ENCODE peak calls at places on chromosomes 16 and 17, in four cellular contexts. W, S, X and B are unnamed samples.

GRCh38 chr16:66081967-66082366 is 284.5 kb upstream of the CDH5 start:
- DNase-seq in W (peak), S (peak), X (no peak), B (no peak)

GRCh38 chr16:3007957-3008748 is 4.6 kb upstream of the CLDN9 start:
- DNase-seq in W (no peak), S (no peak), X (no peak), B (peak)

GRCh38 chr16:9489823-9490467 is 398.5 kb downstream of the HAPSTR1 start:
- DNase-seq in W (no peak), S (no peak), X (peak), B (peak)

GRCh38 chr16:85286970-85287814 is 174.9 kb upstream of the CIBAR2 start:
- DNase-seq in W (no peak), S (peak), X (no peak), B (peak)

GRCh38 chr17:67862614-67863217 is 37.4 kb downstream of the BPTF start:
- DNase-seq in W (no peak), S (peak), X (no peak), B (no peak)

GRCh38 chr17:3543453-3543852 is 14.2 kb downstream of the TRPV3 start:
- DNase-seq in W (no peak), S (no peak), X (no peak), B (peak)

GRCh38 chr17:82882715-82883446 is 43.1 kb upstream of the ZNF750 start:
- DNase-seq in W (peak), S (no peak), X (no peak), B (peak)

GRCh38 chr16:19555938-19556778 is 655 bp downstream of the VPS35L start:
- DNase-seq in W (no peak), S (peak), X (no peak), B (no peak)

GRCh38 chr17:40181205-40181604 is 3.9 kb downstream of the RAPGEFL1 start:
- DNase-seq in W (no peak), S (no peak), X (no peak), B (no peak)

GRCh38 chr16:58119509-58119845 is 9.7 kb downstream of the CFAP20 start:
- DNase-seq in W (no peak), S (no peak), X (no peak), B (no peak)

GRCh38 chr17:6708357-6708961 is 4.7 kb downstream of the SLC13A5 start:
- DNase-seq in W (no peak), S (no peak), X (no peak), B (no peak)

GRCh38 chr17:43449470-43450202 is 34.1 kb upstream of the DHX8 start:
- DNase-seq in W (no peak), S (no peak), X (no peak), B (no peak)

GRCh38 chr17:66975614-66976378 is 11.3 kb downstream of the CACNG4 start:
- DNase-seq in W (no peak), S (no peak), X (peak), B (no peak)

GRCh38 chr17:79776378-79777165 is 1.4 kb upstream of the CBX2 start:
- DNase-seq in W (no peak), S (no peak), X (no peak), B (peak)

GRCh38 chr16:19291459-19291858 is 5.9 kb downstream of the CLEC19A start:
- DNase-seq in W (no peak), S (peak), X (no peak), B (no peak)

GRCh38 chr17:58121925-58122324 is 26.3 kb upstream of the OR4D1 start:
- DNase-seq in W (no peak), S (peak), X (no peak), B (no peak)

GRCh38 chr17:10297691-10298090 is 75.1 kb downstream of the MYH13 start:
- DNase-seq in W (no peak), S (no peak), X (no peak), B (no peak)

GRCh38 chr16:6605490-6605889 is 727.2 kb upstream of the RBFOX1 start:
- DNase-seq in W (no peak), S (no peak), X (no peak), B (no peak)

GRCh38 chr17:42787266-42787665 is 6.9 kb downstream of the WNK4 start:
- DNase-seq in W (no peak), S (no peak), X (no peak), B (no peak)

GRCh38 chr16:76897816-76898215 is 293.2 kb upstream of the MON1B start:
- DNase-seq in W (no peak), S (peak), X (no peak), B (no peak)

GRCh38 chr17:62703269-62703775 is 75.9 kb downstream of the MRC2 start:
- DNase-seq in W (peak), S (peak), X (no peak), B (no peak)

GRCh38 chr17:21113706-21114105 is 13.1 kb upstream of the DHRS7B start:
- DNase-seq in W (no peak), S (no peak), X (no peak), B (no peak)

GRCh38 chr17:7915611-7916382 is at the start of gene RNF227:
- DNase-seq in W (peak), S (peak), X (peak), B (peak)

GRCh38 chr17:746181-746580 is 5.9 kb downstream of the GEMIN4 start:
- DNase-seq in W (no peak), S (no peak), X (no peak), B (no peak)

GRCh38 chr17:82056729-82057621 is 5.3 kb downstream of the GPS1 start:
- DNase-seq in W (no peak), S (no peak), X (no peak), B (no peak)

GRCh38 chr17:31413871-31414589 is 22.6 kb downstream of the RAB11FIP4 start:
- DNase-seq in W (no peak), S (peak), X (no peak), B (no peak)

GRCh38 chr16:4271176-4272113 is 1.4 kb downstream of the TFAP4 start:
- DNase-seq in W (peak), S (peak), X (peak), B (peak)

GRCh38 chr16:4270595-4270994 is 2.2 kb downstream of the TFAP4 start:
- DNase-seq in W (no peak), S (no peak), X (no peak), B (no peak)

GRCh38 chr16:4275861-4276260 is 3.0 kb upstream of the TFAP4 start:
- DNase-seq in W (no peak), S (no peak), X (no peak), B (no peak)

GRCh38 chr16:4272114-4272954 is 489 bp downstream of the TFAP4 start:
- DNase-seq in W (peak), S (peak), X (peak), B (peak)

GRCh38 chr16:4273858-4274291 is 1.1 kb upstream of the TFAP4 start:
- DNase-seq in W (peak), S (peak), X (peak), B (peak)
- TF ChIP-seq CTCF in W (no peak), S (peak), X (peak), B (peak)

GRCh38 chr16:11139624-11140375 is 116.2 kb downstream of the SOCS1 start:
- DNase-seq in W (no peak), S (peak), X (no peak), B (no peak)
- H3K4me3 ChIP-seq in W (no peak), S (no peak), X (no peak), B (no peak)

DNA sequence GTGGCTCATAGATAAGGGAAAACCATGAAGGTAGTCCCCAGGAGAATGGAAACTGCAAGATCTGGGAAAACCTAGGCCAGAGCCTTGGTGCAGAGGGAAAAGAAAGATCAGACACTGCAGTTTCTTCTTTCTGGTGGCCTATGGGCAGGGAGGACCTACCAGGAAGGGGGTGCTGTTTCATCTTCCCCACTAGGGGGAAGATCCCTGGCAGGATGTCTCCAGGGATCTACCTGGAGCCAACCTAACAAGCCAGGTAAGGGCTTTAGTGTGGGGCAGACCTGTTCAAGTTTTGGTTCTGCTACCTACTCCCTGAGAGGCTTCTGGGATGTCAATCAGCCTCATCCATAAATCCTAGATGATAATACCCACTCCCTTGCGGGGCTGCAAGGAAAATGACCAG is 21.4 kb downstream of the TOM1L2 start:
- DNase-seq in W (no peak), S (no peak), X (no peak), B (no peak)
- TF ChIP-seq CTCF in W (no peak), S (peak), X (no peak), B (no peak)

DNA sequence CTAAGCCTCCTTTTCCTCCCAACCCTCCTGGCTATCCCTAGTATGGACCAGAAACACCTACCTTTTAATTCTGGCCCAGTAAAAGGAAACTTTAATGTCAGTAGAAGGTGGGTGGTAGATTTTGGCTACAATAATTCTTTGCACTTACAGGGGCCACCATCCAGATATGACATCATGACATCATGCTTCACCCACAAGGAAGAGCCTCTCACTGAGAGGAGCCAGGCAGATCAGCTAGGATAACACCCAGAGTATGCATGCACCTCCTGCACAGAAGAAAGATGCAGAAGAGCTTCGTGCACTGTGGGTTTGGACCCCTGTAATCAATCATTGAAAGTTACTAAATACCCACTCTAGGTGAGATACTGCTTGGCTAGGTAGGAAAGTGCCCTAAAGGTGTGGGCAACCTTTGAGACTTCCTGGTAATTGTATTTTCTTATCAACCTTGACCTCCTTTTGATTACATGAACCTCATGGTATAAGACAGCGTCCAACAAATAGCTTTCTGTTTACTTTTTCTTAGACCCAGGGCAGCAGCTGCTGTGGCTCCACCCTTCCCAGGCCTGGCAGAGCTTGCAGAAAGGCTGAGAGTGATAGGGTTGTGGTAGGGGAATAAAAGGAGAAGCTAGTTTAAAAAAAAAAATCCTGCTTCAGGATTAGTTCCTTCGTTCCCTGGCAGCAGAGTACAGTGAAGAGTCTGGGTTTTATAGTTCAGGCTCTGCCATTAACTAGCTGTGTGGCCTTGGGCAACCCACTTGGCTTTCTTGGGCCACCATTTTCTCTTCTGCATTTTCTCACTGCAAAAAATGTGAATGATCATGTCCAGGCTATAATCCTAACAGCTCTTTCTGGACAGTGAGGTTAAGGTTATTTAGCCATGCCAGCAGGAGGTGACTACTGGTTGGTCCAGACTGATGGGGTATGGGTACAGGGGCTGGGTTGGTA is 6.2 kb downstream of the MAP3K14 start:
- DNase-seq in W (peak), S (no peak), X (no peak), B (peak)
- H3K4me3 ChIP-seq in W (no peak), S (no peak), X (no peak), B (no peak)